ENCODE peak calls at places on chromosomes 1 and 21, in nine cellular contexts. R is hippocampal formation, I is RPMI7951, U is amygdala, C is NCI-H2081, G is GM04504, D is Peyer's patch, V is AG09319, B is left ventricle myocardium superior. K is an unnamed sample.
A peak's percentile ranks its signal among the peaks of the same experiment; 100 is the strongest.

GRCh38 chr1:101017448-101017847 is 8.1 kb downstream of the DPH5 start:
- DNase-seq in R (no peak), I (no peak), U (no peak), C (no peak), G (no peak), D (no peak), V (no peak), B (no peak), K (no peak)

GRCh38 chr1:89929467-89930063 is 65.3 kb upstream of the ZNF326 start:
- DNase-seq in R (no peak), I (no peak), U (no peak), C (no peak), G (no peak), D (no peak), V (no peak), B (no peak), K (no peak)

GRCh38 chr1:88890790-88891317 is 513 bp downstream of the GTF2B start:
- DNase-seq in R (peak; percentile 27), I (peak; percentile 27), U (no peak), C (peak; percentile 27), G (no peak), D (peak; percentile 62), V (no peak), B (no peak), K (no peak)

GRCh38 chr1:163730366-163730765 is 408.6 kb downstream of the NUF2 start:
- DNase-seq in R (no peak), I (no peak), U (no peak), C (peak; percentile 90), G (no peak), D (no peak), V (no peak), B (no peak), K (no peak)

GRCh38 chr21:46550511-46550941 is 54.4 kb downstream of the S100B start:
- DNase-seq in R (no peak), I (no peak), U (no peak), C (no peak), G (no peak), D (no peak), V (no peak), B (no peak), K (no peak)

GRCh38 chr1:199089393-199090122 is 450.7 kb downstream of the PTPRC start:
- DNase-seq in R (no peak), I (no peak), U (no peak), C (no peak), G (no peak), D (no peak), V (no peak), B (no peak), K (no peak)

GRCh38 chr1:235854347-235854746 is 12.4 kb downstream of the LYST start:
- DNase-seq in R (no peak), I (no peak), U (no peak), C (no peak), G (no peak), D (no peak), V (no peak), B (no peak), K (no peak)

GRCh38 chr1:175591083-175591743 is 152.2 kb downstream of the TNR start:
- DNase-seq in R (no peak), I (no peak), U (no peak), C (peak; percentile 13), G (no peak), D (no peak), V (no peak), B (peak; percentile 71), K (no peak)

GRCh38 chr1:199774433-199775089 is 252.9 kb upstream of the NR5A2 start:
- DNase-seq in R (no peak), I (peak; percentile 36), U (no peak), C (peak; percentile 15), G (no peak), D (peak; percentile 72), V (no peak), B (no peak), K (no peak)

GRCh38 chr1:8456306-8456912 is 138.5 kb downstream of the SLC45A1 start:
- DNase-seq in R (no peak), I (peak; percentile 62), U (no peak), C (no peak), G (peak; percentile 47), D (no peak), V (no peak), B (no peak), K (no peak)

GRCh38 chr1:2592672-2593071 is 6.1 kb downstream of the PRXL2B start:
- DNase-seq in R (no peak), I (no peak), U (no peak), C (no peak), G (no peak), D (peak; percentile 58), V (no peak), B (peak; percentile 22), K (peak; percentile 69)

GRCh38 chr1:208251015-208251414 is 6.8 kb upstream of the PLXNA2 start:
- DNase-seq in R (no peak), I (no peak), U (no peak), C (no peak), G (no peak), D (no peak), V (no peak), B (no peak), K (no peak)

GRCh38 chr1:228472655-228473054 is 14.5 kb upstream of the RNF187 start:
- DNase-seq in R (no peak), I (no peak), U (no peak), C (no peak), G (no peak), D (no peak), V (no peak), B (no peak), K (no peak)

GRCh38 chr1:19765623-19766022 is 34.1 kb downstream of the TMCO4 start:
- DNase-seq in R (no peak), I (peak; percentile 95), U (peak; percentile 6), C (no peak), G (peak; percentile 89), D (no peak), V (peak; percentile 66), B (no peak), K (no peak)

K was measured in kidney.